ENCODE peak calls at places on chromosome 16, in seven cellular contexts. One of them, this sample, is unnamed.
A peak's percentile ranks its signal among the peaks of the same experiment; 100 is the strongest.

GRCh38 chr16:15749371-15749770 is 99.3 kb downstream of the NDE1 start:
- DNase-seq in GM12864: no peak
- DNase-seq in cardiac muscle cell: no peak
- DNase-seq in A549: no peak
- DNase-seq in suprapubic skin: no peak
- DNase-seq in heart left ventricle: no peak
- DNase-seq in pancreas: no peak
- DNase-seq in this sample: no peak

GRCh38 chr16:83244057-83244456 is 563.7 kb upstream of the HSBP1 start:
- DNase-seq in A549: no peak
- DNase-seq in suprapubic skin: no peak
- DNase-seq in pancreas: no peak
- DNase-seq in GM12864: no peak
- DNase-seq in cardiac muscle cell: no peak
- DNase-seq in heart left ventricle: no peak
- DNase-seq in this sample: no peak

GRCh38 chr16:47408491-47408890 is 52.4 kb downstream of the ITFG1 start:
- DNase-seq in cardiac muscle cell: no peak
- DNase-seq in heart left ventricle: no peak
- DNase-seq in suprapubic skin: no peak
- DNase-seq in GM12864: no peak
- DNase-seq in A549: no peak
- DNase-seq in pancreas: no peak
- DNase-seq in this sample: no peak

GRCh38 chr16:52547834-52548215 is 882 bp upstream of the TOX3 start:
- DNase-seq in A549: no peak
- DNase-seq in suprapubic skin: no peak
- DNase-seq in GM12864: no peak
- DNase-seq in cardiac muscle cell: no peak
- DNase-seq in pancreas: no peak
- DNase-seq in heart left ventricle: no peak
- DNase-seq in this sample: no peak

GRCh38 chr16:67713647-67714273 is 5.4 kb downstream of the GFOD2 start:
- DNase-seq in heart left ventricle: no peak
- DNase-seq in GM12864: no peak
- DNase-seq in A549: no peak
- DNase-seq in cardiac muscle cell: no peak
- DNase-seq in suprapubic skin: no peak
- DNase-seq in pancreas: no peak
- DNase-seq in this sample: no peak

GRCh38 chr16:27231692-27232060 is 28.4 kb downstream of the KDM8 start:
- DNase-seq in GM12864: no peak
- DNase-seq in suprapubic skin: no peak
- DNase-seq in cardiac muscle cell: peak; percentile 34
- DNase-seq in heart left ventricle: no peak
- DNase-seq in pancreas: no peak
- DNase-seq in A549: no peak
- DNase-seq in this sample: no peak

GRCh38 chr16:67820608-67821259 is 14.0 kb downstream of the TSNAXIP1 start:
- DNase-seq in heart left ventricle: no peak
- DNase-seq in cardiac muscle cell: no peak
- DNase-seq in suprapubic skin: no peak
- DNase-seq in A549: no peak
- DNase-seq in GM12864: no peak
- DNase-seq in pancreas: no peak
- DNase-seq in this sample: no peak

GRCh38 chr16:53216798-53217197 is 162.0 kb downstream of the CHD9 start:
- DNase-seq in suprapubic skin: no peak
- DNase-seq in A549: no peak
- DNase-seq in heart left ventricle: no peak
- DNase-seq in cardiac muscle cell: no peak
- DNase-seq in GM12864: no peak
- DNase-seq in pancreas: no peak
- DNase-seq in this sample: no peak

GRCh38 chr16:74574146-74574545 is 32.8 kb downstream of the GLG1 start:
- DNase-seq in pancreas: no peak
- DNase-seq in A549: no peak
- DNase-seq in cardiac muscle cell: no peak
- DNase-seq in GM12864: no peak
- DNase-seq in heart left ventricle: no peak
- DNase-seq in suprapubic skin: no peak
- DNase-seq in this sample: no peak

GRCh38 chr16:4935231-4935855 is 1.6 kb downstream of the PPL start:
- DNase-seq in suprapubic skin: peak; percentile 97
- DNase-seq in A549: no peak
- DNase-seq in heart left ventricle: peak; percentile 89
- DNase-seq in cardiac muscle cell: no peak
- DNase-seq in pancreas: peak; percentile 65
- DNase-seq in GM12864: no peak
- DNase-seq in this sample: peak; percentile 96

GRCh38 chr16:87017388-87018012 is 299.7 kb downstream of the C16orf95 start:
- DNase-seq in A549: peak; percentile 56
- DNase-seq in pancreas: no peak
- DNase-seq in cardiac muscle cell: no peak
- DNase-seq in heart left ventricle: no peak
- DNase-seq in GM12864: no peak
- DNase-seq in suprapubic skin: no peak
- DNase-seq in this sample: peak; percentile 87

GRCh38 chr16:27945233-27945975 is 118.1 kb downstream of the GSG1L start:
- DNase-seq in heart left ventricle: no peak
- DNase-seq in pancreas: no peak
- DNase-seq in suprapubic skin: no peak
- DNase-seq in GM12864: no peak
- DNase-seq in A549: no peak
- DNase-seq in cardiac muscle cell: no peak
- DNase-seq in this sample: no peak

GRCh38 chr16:51125992-51126391 is 25.1 kb downstream of the SALL1 start:
- DNase-seq in GM12864: no peak
- DNase-seq in pancreas: no peak
- DNase-seq in A549: no peak
- DNase-seq in cardiac muscle cell: no peak
- DNase-seq in suprapubic skin: no peak
- DNase-seq in heart left ventricle: no peak
- DNase-seq in this sample: no peak
- TF ChIP-seq CTCF in GM12864: peak; percentile 4
- TF ChIP-seq CTCF in pancreas: no peak
- TF ChIP-seq CTCF in A549: no peak
- TF ChIP-seq CTCF in cardiac muscle cell: no peak
- TF ChIP-seq CTCF in suprapubic skin: no peak
- TF ChIP-seq CTCF in heart left ventricle: no peak
- TF ChIP-seq CTCF in this sample: no peak

DNA sequence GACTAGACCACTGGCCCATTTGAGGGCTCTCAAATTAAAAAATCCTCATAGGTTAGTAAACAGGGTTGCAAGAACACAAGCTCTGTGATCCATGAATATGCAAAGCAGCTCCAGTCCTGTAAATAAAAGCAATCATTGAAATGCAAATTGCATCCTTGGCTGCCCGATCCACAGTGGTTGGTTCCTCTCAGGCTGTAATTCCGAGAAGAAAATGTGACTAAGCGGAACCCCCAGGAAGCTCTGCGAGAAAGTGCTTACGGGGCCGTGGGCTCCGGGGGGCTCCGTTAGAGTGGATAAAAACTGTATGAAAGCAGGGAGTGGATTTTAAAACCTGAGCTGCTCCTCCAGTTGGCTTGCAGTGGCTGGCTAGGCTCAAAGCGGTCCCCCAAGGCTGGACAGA is 2.5 kb downstream of the GPRC5B start:
- DNase-seq in pancreas: no peak
- DNase-seq in cardiac muscle cell: no peak
- DNase-seq in suprapubic skin: no peak
- DNase-seq in A549: no peak
- DNase-seq in GM12864: no peak
- DNase-seq in heart left ventricle: no peak
- DNase-seq in this sample: no peak
- H3K4me3 ChIP-seq in pancreas: peak overlapping the region; percentile 82
- H3K4me3 ChIP-seq in cardiac muscle cell: no peak overlapping the region
- H3K4me3 ChIP-seq in suprapubic skin: peak overlapping the region; percentile 58
- H3K4me3 ChIP-seq in A549: no peak overlapping the region
- H3K4me3 ChIP-seq in GM12864: no peak overlapping the region
- H3K4me3 ChIP-seq in heart left ventricle: peak overlapping the region; percentile 100
- H3K4me3 ChIP-seq in this sample: no peak overlapping the region

DNA sequence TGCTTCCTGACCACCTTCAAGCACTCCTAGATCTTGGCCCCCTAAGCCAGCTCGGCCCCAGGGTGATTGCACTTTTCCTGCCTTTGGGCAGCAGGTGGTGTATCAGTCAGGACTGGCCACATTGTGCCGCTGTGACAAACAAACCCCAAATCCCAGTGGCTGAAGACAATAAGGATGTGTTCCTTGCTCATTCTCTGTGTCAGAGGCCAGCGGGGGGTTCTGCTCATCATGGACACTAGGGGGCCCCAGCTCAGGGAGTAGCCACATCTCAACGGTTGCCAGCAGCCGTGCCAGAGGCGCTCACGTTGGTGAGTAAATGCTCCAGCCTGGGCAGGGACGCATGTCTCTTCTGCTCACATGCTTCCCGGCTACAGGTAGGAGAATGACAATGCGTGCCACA is 60.4 kb downstream of the ZDHHC7 start:
- DNase-seq in cardiac muscle cell: no peak
- DNase-seq in suprapubic skin: no peak
- DNase-seq in heart left ventricle: no peak
- DNase-seq in A549: peak; percentile 51
- DNase-seq in GM12864: no peak
- DNase-seq in pancreas: no peak
- DNase-seq in this sample: no peak
- TF ChIP-seq CTCF in cardiac muscle cell: peak; percentile 19
- TF ChIP-seq CTCF in suprapubic skin: no peak
- TF ChIP-seq CTCF in heart left ventricle: no peak
- TF ChIP-seq CTCF in A549: peak; percentile 19
- TF ChIP-seq CTCF in GM12864: peak; percentile 64
- TF ChIP-seq CTCF in pancreas: no peak
- TF ChIP-seq CTCF in this sample: peak; percentile 25

GRCh38 chr16:55494994-55495421 is 13.9 kb upstream of the LPCAT2 start:
- DNase-seq in suprapubic skin: peak; percentile 78
- DNase-seq in pancreas: no peak
- DNase-seq in GM12864: no peak
- DNase-seq in A549: no peak
- DNase-seq in heart left ventricle: no peak
- DNase-seq in cardiac muscle cell: peak; percentile 42
- DNase-seq in this sample: peak; percentile 95

GRCh38 chr16:55497558-55497957 is 11.3 kb upstream of the LPCAT2 start:
- DNase-seq in A549: no peak
- DNase-seq in pancreas: no peak
- DNase-seq in suprapubic skin: no peak
- DNase-seq in GM12864: no peak
- DNase-seq in cardiac muscle cell: no peak
- DNase-seq in heart left ventricle: no peak
- DNase-seq in this sample: no peak

GRCh38 chr16:55495616-55496289 is 13.1 kb upstream of the LPCAT2 start:
- DNase-seq in heart left ventricle: no peak
- DNase-seq in pancreas: no peak
- DNase-seq in cardiac muscle cell: no peak
- DNase-seq in suprapubic skin: no peak
- DNase-seq in GM12864: no peak
- DNase-seq in A549: no peak
- DNase-seq in this sample: peak; percentile 41

GRCh38 chr16:55498101-55498500 is 10.8 kb upstream of the LPCAT2 start:
- DNase-seq in A549: no peak
- DNase-seq in cardiac muscle cell: no peak
- DNase-seq in pancreas: no peak
- DNase-seq in GM12864: no peak
- DNase-seq in suprapubic skin: peak; percentile 64
- DNase-seq in heart left ventricle: no peak
- DNase-seq in this sample: no peak

GRCh38 chr16:55496509-55497145 is 12.2 kb upstream of the LPCAT2 start:
- DNase-seq in A549: no peak
- DNase-seq in cardiac muscle cell: no peak
- DNase-seq in GM12864: no peak
- DNase-seq in heart left ventricle: no peak
- DNase-seq in suprapubic skin: peak; percentile 70
- DNase-seq in pancreas: no peak
- DNase-seq in this sample: no peak
- H3K4me3 ChIP-seq in A549: no peak overlapping the region
- H3K4me3 ChIP-seq in cardiac muscle cell: no peak overlapping the region
- H3K4me3 ChIP-seq in GM12864: no peak overlapping the region
- H3K4me3 ChIP-seq in heart left ventricle: no peak overlapping the region
- H3K4me3 ChIP-seq in suprapubic skin: no peak overlapping the region
- H3K4me3 ChIP-seq in pancreas: no peak overlapping the region
- H3K4me3 ChIP-seq in this sample: no peak overlapping the region

GRCh38 chr16:2473999-2474876 is 689 bp upstream of the TBC1D24 start:
- DNase-seq in cardiac muscle cell: peak; percentile 74
- DNase-seq in pancreas: no peak
- DNase-seq in A549: peak; percentile 72
- DNase-seq in GM12864: no peak
- DNase-seq in heart left ventricle: peak; percentile 81
- DNase-seq in suprapubic skin: no peak
- DNase-seq in this sample: peak; percentile 28
- TF ChIP-seq CTCF in cardiac muscle cell: peak; percentile 8
- TF ChIP-seq CTCF in pancreas: no peak
- TF ChIP-seq CTCF in A549: peak; percentile 75
- TF ChIP-seq CTCF in GM12864: peak; percentile 57
- TF ChIP-seq CTCF in heart left ventricle: peak; percentile 16
- TF ChIP-seq CTCF in suprapubic skin: peak; percentile 41
- TF ChIP-seq CTCF in this sample: no peak